ENCODE peak calls at places on chromosomes 5 and 9, in eight cellular contexts. O is head of caudate nucleus; I is AG20443; E is GM04504; W is left ventricle myocardium superior; A is RWPE1; U is NCI-H1092 treated with DMSO at 0.1 percent for 48 hours; C is activated T-cell treated with anti-CD3 and anti-CD28 coated beads, Interleukin-2, amount 50 U/mL, for 4 hours. Y is an unnamed sample.

GRCh38 chr5:147455321-147455720 is 54.5 kb downstream of the DPYSL3 start:
- DNase-seq in O (no peak), I (peak; percentile 71), E (no peak), W (no peak), A (peak; percentile 22), U (no peak), C (no peak), Y (no peak)

GRCh38 chr5:34716986-34717385 is 60.9 kb downstream of the RAI14 start:
- DNase-seq in O (no peak), I (no peak), E (no peak), W (no peak), A (no peak), U (no peak), C (no peak), Y (no peak)

GRCh38 chr9:126390923-126391322 is 64.3 kb downstream of the MVB12B start:
- DNase-seq in O (no peak), I (no peak), E (no peak), W (peak; percentile 59), A (no peak), U (no peak), C (no peak), Y (no peak)

GRCh38 chr5:168708301-168708695 is 129.1 kb upstream of the PANK3 start:
- DNase-seq in O (no peak), I (no peak), E (no peak), W (no peak), A (no peak), U (no peak), C (no peak), Y (no peak)

GRCh38 chr9:137752426-137752825 is 125.2 kb upstream of the CACNA1B start:
- DNase-seq in O (no peak), I (no peak), E (no peak), W (no peak), A (no peak), U (no peak), C (no peak), Y (no peak)

GRCh38 chr5:179762079-179762780 is 29.6 kb downstream of the MAML1 start:
- DNase-seq in O (no peak), I (peak; percentile 43), E (no peak), W (no peak), A (no peak), U (peak; percentile 26), C (no peak), Y (no peak)

GRCh38 chr5:75964008-75964407 is 119.2 kb upstream of the SV2C start:
- DNase-seq in O (no peak), I (no peak), E (no peak), W (no peak), A (no peak), U (no peak), C (no peak), Y (no peak)

GRCh38 chr5:176535101-176535654 is 2.0 kb downstream of the RNF44 start:
- DNase-seq in O (no peak), I (peak; percentile 32), E (no peak), W (no peak), A (no peak), U (no peak), C (no peak), Y (no peak)

GRCh38 chr5:138160706-138161105 is 17.7 kb downstream of the BRD8 start:
- DNase-seq in O (no peak), I (no peak), E (no peak), W (no peak), A (no peak), U (no peak), C (no peak), Y (peak; percentile 19)

GRCh38 chr5:76251656-76252055 is 151.4 kb upstream of the IQGAP2 start:
- DNase-seq in O (no peak), I (no peak), E (no peak), W (no peak), A (no peak), U (no peak), C (no peak), Y (no peak)

GRCh38 chr9:107462691-107463090 is 26.9 kb downstream of the KLF4 start:
- DNase-seq in O (no peak), I (peak; percentile 58), E (no peak), W (no peak), A (no peak), U (no peak), C (no peak), Y (peak; percentile 87)

GRCh38 chr9:109781541-109782197 is 1.7 kb downstream of the PALM2AKAP2 start:
- DNase-seq in O (no peak), I (peak; percentile 21), E (no peak), W (no peak), A (no peak), U (no peak), C (no peak), Y (no peak)

GRCh38 chr5:181217111-181217804 is 5.8 kb upstream of the TRIM41 start:
- DNase-seq in O (no peak), I (peak; percentile 52), E (no peak), W (peak; percentile 66), A (peak; percentile 68), U (no peak), C (peak; percentile 55), Y (no peak)

GRCh38 chr9:120477534-120478001 is 102.4 kb downstream of the CDK5RAP2 start:
- DNase-seq in O (peak; percentile 55), I (peak; percentile 80), E (peak; percentile 75), W (peak; percentile 61), A (peak; percentile 75), U (peak; percentile 59), C (no peak), Y (peak; percentile 67)

GRCh38 chr9:115680226-115680625 is 473.4 kb upstream of the PAPPA start:
- DNase-seq in O (no peak), I (no peak), E (no peak), W (no peak), A (no peak), U (no peak), C (no peak), Y (no peak)

GRCh38 chr9:36327903-36328302 is 69.7 kb upstream of the GNE start:
- DNase-seq in O (no peak), I (peak; percentile 79), E (no peak), W (no peak), A (peak; percentile 44), U (no peak), C (no peak), Y (peak; percentile 59)

GRCh38 chr5:172380992-172381643 is 73.2 kb downstream of the SH3PXD2B start:
- DNase-seq in O (peak; percentile 79), I (no peak), E (no peak), W (peak; percentile 89), A (no peak), U (peak; percentile 68), C (no peak), Y (peak; percentile 9)

GRCh38 chr9:34343605-34344004 is 14.2 kb downstream of the NUDT2 start:
- DNase-seq in O (no peak), I (no peak), E (no peak), W (no peak), A (no peak), U (no peak), C (no peak), Y (no peak)

GRCh38 chr9:88302579-88303324 is 85.5 kb upstream of the SPIN1 start:
- DNase-seq in O (no peak), I (no peak), E (no peak), W (no peak), A (no peak), U (no peak), C (no peak), Y (no peak)

GRCh38 chr9:109317979-109318671 is 2.7 kb downstream of the EPB41L4B start:
- DNase-seq in O (no peak), I (no peak), E (no peak), W (no peak), A (peak; percentile 85), U (peak; percentile 65), C (no peak), Y (no peak)

GRCh38 chr9:128635266-128636023 is 21.2 kb downstream of the DYNC2I2 start:
- DNase-seq in O (no peak), I (peak; percentile 98), E (peak; percentile 94), W (peak; percentile 93), A (peak; percentile 99), U (peak; percentile 55), C (no peak), Y (peak; percentile 78)

GRCh38 chr5:14873093-14873492 is 1.5 kb upstream of the ANKH start:
- DNase-seq in O (no peak), I (no peak), E (no peak), W (no peak), A (no peak), U (no peak), C (no peak), Y (no peak)

GRCh38 chr5:1725641-1726468 is 73.8 kb downstream of the MRPL36 start:
- DNase-seq in O (no peak), I (no peak), E (no peak), W (no peak), A (no peak), U (no peak), C (no peak), Y (no peak)

GRCh38 chr5:93417500-93417899 is 163.5 kb downstream of the NR2F1-AS1 start:
- DNase-seq in O (no peak), I (no peak), E (no peak), W (no peak), A (no peak), U (no peak), C (no peak), Y (no peak)

GRCh38 chr5:143893638-143894037 is 81.7 kb downstream of the HMHB1 start:
- DNase-seq in O (no peak), I (no peak), E (no peak), W (no peak), A (no peak), U (peak; percentile 6), C (no peak), Y (no peak)

GRCh38 chr9:1050125-1050895 is at the start of gene DMRT2:
- DNase-seq in O (peak; percentile 89), I (peak; percentile 44), E (no peak), W (peak; percentile 90), A (peak; percentile 77), U (peak; percentile 18), C (no peak), Y (peak; percentile 58)

GRCh38 chr5:137696481-137696880 is 39.4 kb downstream of the KLHL3 start:
- DNase-seq in O (no peak), I (no peak), E (no peak), W (no peak), A (no peak), U (no peak), C (peak; percentile 9), Y (no peak)

GRCh38 chr9:91486699-91487497 is 63.3 kb upstream of the NFIL3 start:
- DNase-seq in O (no peak), I (peak; percentile 58), E (peak; percentile 24), W (peak; percentile 45), A (no peak), U (no peak), C (no peak), Y (no peak)

GRCh38 chr5:155728146-155728856 is 598.7 kb upstream of the SGCD start:
- DNase-seq in O (peak; percentile 63), I (peak; percentile 85), E (peak; percentile 37), W (peak; percentile 85), A (peak; percentile 29), U (peak; percentile 62), C (no peak), Y (no peak)

GRCh38 chr9:10678790-10679189 is 66.0 kb upstream of the PTPRD start:
- DNase-seq in O (no peak), I (no peak), E (no peak), W (no peak), A (peak; percentile 4), U (no peak), C (no peak), Y (peak; percentile 4)